ENCODE peak calls at places on chromosome 19, in nine cellular contexts. One of them, this sample, is unnamed.

GRCh38 chr19:53595510-53595867 is 36.3 kb upstream of the DPRX start:
- ATAC-seq in T-cell: no peak
- ATAC-seq in activated T-cell treated with anti-CD3 and anti-CD28 coated beads, Interleukin-2, amount 50 U/mL, for 4 hours: no peak
- ATAC-seq in activated CD8-positive, alpha-beta memory T cell treated with anti-CD3 and anti-CD28 coated beads, Interleukin-2, amount 10 ng/mL, durations not matched to agents 7 days and 5 days: no peak
- ATAC-seq in Panc1: no peak
- ATAC-seq in T-helper 17 cell: no peak
- ATAC-seq in HepG2: no peak
- ATAC-seq in activated naive CD8-positive, alpha-beta T cell treated with anti-CD3 and anti-CD28 coated beads, Interleukin-2, amount 10 ng/mL, durations not matched to agents 7 days and 5 days: no peak
- ATAC-seq in right lobe of liver: no peak
- ATAC-seq in this sample: no peak

GRCh38 chr19:50204811-50205675 is 1.6 kb downstream of the MYH14 start:
- ATAC-seq in HepG2: peak; percentile 74
- ATAC-seq in T-helper 17 cell: peak; percentile 57
- ATAC-seq in Panc1: peak; percentile 43
- ATAC-seq in right lobe of liver: peak; percentile 89
- ATAC-seq in T-cell: no peak
- ATAC-seq in activated naive CD8-positive, alpha-beta T cell treated with anti-CD3 and anti-CD28 coated beads, Interleukin-2, amount 10 ng/mL, durations not matched to agents 7 days and 5 days: no peak
- ATAC-seq in activated T-cell treated with anti-CD3 and anti-CD28 coated beads, Interleukin-2, amount 50 U/mL, for 4 hours: peak; percentile 34
- ATAC-seq in activated CD8-positive, alpha-beta memory T cell treated with anti-CD3 and anti-CD28 coated beads, Interleukin-2, amount 10 ng/mL, durations not matched to agents 7 days and 5 days: no peak
- ATAC-seq in this sample: peak; percentile 56

GRCh38 chr19:17073869-17074627 is 1.2 kb downstream of the HAUS8 start:
- ATAC-seq in activated naive CD8-positive, alpha-beta T cell treated with anti-CD3 and anti-CD28 coated beads, Interleukin-2, amount 10 ng/mL, durations not matched to agents 7 days and 5 days: no peak
- ATAC-seq in T-cell: no peak
- ATAC-seq in activated CD8-positive, alpha-beta memory T cell treated with anti-CD3 and anti-CD28 coated beads, Interleukin-2, amount 10 ng/mL, durations not matched to agents 7 days and 5 days: no peak
- ATAC-seq in activated T-cell treated with anti-CD3 and anti-CD28 coated beads, Interleukin-2, amount 50 U/mL, for 4 hours: no peak
- ATAC-seq in Panc1: no peak
- ATAC-seq in right lobe of liver: no peak
- ATAC-seq in T-helper 17 cell: no peak
- ATAC-seq in HepG2: peak; percentile 5
- ATAC-seq in this sample: peak; percentile 21

GRCh38 chr19:15253076-15253475 is 20.8 kb upstream of the EPHX3 start:
- ATAC-seq in activated T-cell treated with anti-CD3 and anti-CD28 coated beads, Interleukin-2, amount 50 U/mL, for 4 hours: no peak
- ATAC-seq in activated naive CD8-positive, alpha-beta T cell treated with anti-CD3 and anti-CD28 coated beads, Interleukin-2, amount 10 ng/mL, durations not matched to agents 7 days and 5 days: no peak
- ATAC-seq in T-helper 17 cell: no peak
- ATAC-seq in right lobe of liver: no peak
- ATAC-seq in T-cell: no peak
- ATAC-seq in HepG2: no peak
- ATAC-seq in Panc1: no peak
- ATAC-seq in activated CD8-positive, alpha-beta memory T cell treated with anti-CD3 and anti-CD28 coated beads, Interleukin-2, amount 10 ng/mL, durations not matched to agents 7 days and 5 days: no peak
- ATAC-seq in this sample: no peak

GRCh38 chr19:4606921-4607678 is 32.2 kb upstream of the TNFAIP8L1 start:
- ATAC-seq in Panc1: peak; percentile 24
- ATAC-seq in T-helper 17 cell: no peak
- ATAC-seq in HepG2: peak; percentile 80
- ATAC-seq in right lobe of liver: peak; percentile 87
- ATAC-seq in T-cell: no peak
- ATAC-seq in activated naive CD8-positive, alpha-beta T cell treated with anti-CD3 and anti-CD28 coated beads, Interleukin-2, amount 10 ng/mL, durations not matched to agents 7 days and 5 days: no peak
- ATAC-seq in activated T-cell treated with anti-CD3 and anti-CD28 coated beads, Interleukin-2, amount 50 U/mL, for 4 hours: no peak
- ATAC-seq in activated CD8-positive, alpha-beta memory T cell treated with anti-CD3 and anti-CD28 coated beads, Interleukin-2, amount 10 ng/mL, durations not matched to agents 7 days and 5 days: no peak
- ATAC-seq in this sample: no peak

GRCh38 chr19:50968709-50969412 is 530 bp downstream of the KLK6 start:
- ATAC-seq in activated CD8-positive, alpha-beta memory T cell treated with anti-CD3 and anti-CD28 coated beads, Interleukin-2, amount 10 ng/mL, durations not matched to agents 7 days and 5 days: no peak
- ATAC-seq in activated naive CD8-positive, alpha-beta T cell treated with anti-CD3 and anti-CD28 coated beads, Interleukin-2, amount 10 ng/mL, durations not matched to agents 7 days and 5 days: no peak
- ATAC-seq in HepG2: no peak
- ATAC-seq in T-cell: no peak
- ATAC-seq in right lobe of liver: no peak
- ATAC-seq in T-helper 17 cell: no peak
- ATAC-seq in Panc1: no peak
- ATAC-seq in activated T-cell treated with anti-CD3 and anti-CD28 coated beads, Interleukin-2, amount 50 U/mL, for 4 hours: no peak
- ATAC-seq in this sample: no peak

GRCh38 chr19:47158367-47158791 is 27.7 kb downstream of the SAE1 start:
- ATAC-seq in Panc1: no peak
- ATAC-seq in HepG2: no peak
- ATAC-seq in activated CD8-positive, alpha-beta memory T cell treated with anti-CD3 and anti-CD28 coated beads, Interleukin-2, amount 10 ng/mL, durations not matched to agents 7 days and 5 days: no peak
- ATAC-seq in activated naive CD8-positive, alpha-beta T cell treated with anti-CD3 and anti-CD28 coated beads, Interleukin-2, amount 10 ng/mL, durations not matched to agents 7 days and 5 days: no peak
- ATAC-seq in activated T-cell treated with anti-CD3 and anti-CD28 coated beads, Interleukin-2, amount 50 U/mL, for 4 hours: no peak
- ATAC-seq in T-helper 17 cell: no peak
- ATAC-seq in right lobe of liver: peak; percentile 42
- ATAC-seq in T-cell: peak; percentile 1
- ATAC-seq in this sample: no peak

GRCh38 chr19:34431681-34432402 is 3.7 kb downstream of the UBA2 start:
- ATAC-seq in right lobe of liver: no peak
- ATAC-seq in activated CD8-positive, alpha-beta memory T cell treated with anti-CD3 and anti-CD28 coated beads, Interleukin-2, amount 10 ng/mL, durations not matched to agents 7 days and 5 days: no peak
- ATAC-seq in T-helper 17 cell: no peak
- ATAC-seq in HepG2: no peak
- ATAC-seq in Panc1: no peak
- ATAC-seq in T-cell: no peak
- ATAC-seq in activated T-cell treated with anti-CD3 and anti-CD28 coated beads, Interleukin-2, amount 50 U/mL, for 4 hours: no peak
- ATAC-seq in activated naive CD8-positive, alpha-beta T cell treated with anti-CD3 and anti-CD28 coated beads, Interleukin-2, amount 10 ng/mL, durations not matched to agents 7 days and 5 days: no peak
- ATAC-seq in this sample: no peak

GRCh38 chr19:16899566-16900075 is 10.8 kb downstream of the F2RL3 start:
- ATAC-seq in Panc1: peak; percentile 54
- ATAC-seq in activated CD8-positive, alpha-beta memory T cell treated with anti-CD3 and anti-CD28 coated beads, Interleukin-2, amount 10 ng/mL, durations not matched to agents 7 days and 5 days: peak; percentile 35
- ATAC-seq in activated T-cell treated with anti-CD3 and anti-CD28 coated beads, Interleukin-2, amount 50 U/mL, for 4 hours: no peak
- ATAC-seq in HepG2: peak; percentile 61
- ATAC-seq in T-cell: no peak
- ATAC-seq in T-helper 17 cell: no peak
- ATAC-seq in activated naive CD8-positive, alpha-beta T cell treated with anti-CD3 and anti-CD28 coated beads, Interleukin-2, amount 10 ng/mL, durations not matched to agents 7 days and 5 days: peak; percentile 43
- ATAC-seq in right lobe of liver: peak; percentile 8
- ATAC-seq in this sample: peak; percentile 10

GRCh38 chr19:2711175-2711936 is 8.9 kb upstream of the GNG7 start:
- ATAC-seq in activated CD8-positive, alpha-beta memory T cell treated with anti-CD3 and anti-CD28 coated beads, Interleukin-2, amount 10 ng/mL, durations not matched to agents 7 days and 5 days: no peak
- ATAC-seq in HepG2: peak; percentile 33
- ATAC-seq in T-helper 17 cell: no peak
- ATAC-seq in right lobe of liver: no peak
- ATAC-seq in T-cell: no peak
- ATAC-seq in activated T-cell treated with anti-CD3 and anti-CD28 coated beads, Interleukin-2, amount 50 U/mL, for 4 hours: no peak
- ATAC-seq in Panc1: no peak
- ATAC-seq in activated naive CD8-positive, alpha-beta T cell treated with anti-CD3 and anti-CD28 coated beads, Interleukin-2, amount 10 ng/mL, durations not matched to agents 7 days and 5 days: no peak
- ATAC-seq in this sample: peak; percentile 67

GRCh38 chr19:39417463-39418181 is 5.2 kb downstream of the PLEKHG2 start:
- ATAC-seq in T-cell: no peak
- ATAC-seq in HepG2: no peak
- ATAC-seq in T-helper 17 cell: no peak
- ATAC-seq in activated naive CD8-positive, alpha-beta T cell treated with anti-CD3 and anti-CD28 coated beads, Interleukin-2, amount 10 ng/mL, durations not matched to agents 7 days and 5 days: no peak
- ATAC-seq in activated T-cell treated with anti-CD3 and anti-CD28 coated beads, Interleukin-2, amount 50 U/mL, for 4 hours: no peak
- ATAC-seq in activated CD8-positive, alpha-beta memory T cell treated with anti-CD3 and anti-CD28 coated beads, Interleukin-2, amount 10 ng/mL, durations not matched to agents 7 days and 5 days: no peak
- ATAC-seq in Panc1: no peak
- ATAC-seq in right lobe of liver: no peak
- ATAC-seq in this sample: no peak

GRCh38 chr19:2198317-2198716 is 34.6 kb downstream of the DOT1L start:
- ATAC-seq in T-cell: no peak
- ATAC-seq in activated CD8-positive, alpha-beta memory T cell treated with anti-CD3 and anti-CD28 coated beads, Interleukin-2, amount 10 ng/mL, durations not matched to agents 7 days and 5 days: no peak
- ATAC-seq in T-helper 17 cell: peak; percentile 8
- ATAC-seq in activated T-cell treated with anti-CD3 and anti-CD28 coated beads, Interleukin-2, amount 50 U/mL, for 4 hours: no peak
- ATAC-seq in right lobe of liver: no peak
- ATAC-seq in activated naive CD8-positive, alpha-beta T cell treated with anti-CD3 and anti-CD28 coated beads, Interleukin-2, amount 10 ng/mL, durations not matched to agents 7 days and 5 days: no peak
- ATAC-seq in Panc1: no peak
- ATAC-seq in HepG2: no peak
- ATAC-seq in this sample: no peak

GRCh38 chr19:2795827-2796658 is 10.7 kb downstream of the THOP1 start:
- ATAC-seq in activated naive CD8-positive, alpha-beta T cell treated with anti-CD3 and anti-CD28 coated beads, Interleukin-2, amount 10 ng/mL, durations not matched to agents 7 days and 5 days: no peak
- ATAC-seq in T-helper 17 cell: no peak
- ATAC-seq in right lobe of liver: no peak
- ATAC-seq in T-cell: no peak
- ATAC-seq in activated CD8-positive, alpha-beta memory T cell treated with anti-CD3 and anti-CD28 coated beads, Interleukin-2, amount 10 ng/mL, durations not matched to agents 7 days and 5 days: no peak
- ATAC-seq in activated T-cell treated with anti-CD3 and anti-CD28 coated beads, Interleukin-2, amount 50 U/mL, for 4 hours: peak; percentile 27
- ATAC-seq in HepG2: no peak
- ATAC-seq in Panc1: no peak
- ATAC-seq in this sample: peak; percentile 36

GRCh38 chr19:7393934-7394508 is 45.3 kb downstream of the ARHGEF18 start:
- ATAC-seq in activated T-cell treated with anti-CD3 and anti-CD28 coated beads, Interleukin-2, amount 50 U/mL, for 4 hours: no peak
- ATAC-seq in T-helper 17 cell: no peak
- ATAC-seq in T-cell: no peak
- ATAC-seq in activated naive CD8-positive, alpha-beta T cell treated with anti-CD3 and anti-CD28 coated beads, Interleukin-2, amount 10 ng/mL, durations not matched to agents 7 days and 5 days: no peak
- ATAC-seq in right lobe of liver: no peak
- ATAC-seq in Panc1: no peak
- ATAC-seq in activated CD8-positive, alpha-beta memory T cell treated with anti-CD3 and anti-CD28 coated beads, Interleukin-2, amount 10 ng/mL, durations not matched to agents 7 days and 5 days: no peak
- ATAC-seq in HepG2: no peak
- ATAC-seq in this sample: no peak

GRCh38 chr19:4547303-4548237 is 7.7 kb upstream of the LRG1 start:
- ATAC-seq in Panc1: peak; percentile 73
- ATAC-seq in activated naive CD8-positive, alpha-beta T cell treated with anti-CD3 and anti-CD28 coated beads, Interleukin-2, amount 10 ng/mL, durations not matched to agents 7 days and 5 days: no peak
- ATAC-seq in T-cell: no peak
- ATAC-seq in T-helper 17 cell: no peak
- ATAC-seq in activated T-cell treated with anti-CD3 and anti-CD28 coated beads, Interleukin-2, amount 50 U/mL, for 4 hours: peak; percentile 34
- ATAC-seq in activated CD8-positive, alpha-beta memory T cell treated with anti-CD3 and anti-CD28 coated beads, Interleukin-2, amount 10 ng/mL, durations not matched to agents 7 days and 5 days: peak; percentile 23
- ATAC-seq in right lobe of liver: peak; percentile 84
- ATAC-seq in HepG2: peak; percentile 37
- ATAC-seq in this sample: no peak

GRCh38 chr19:32649751-32650150 is 25.2 kb downstream of the ANKRD27 start:
- ATAC-seq in Panc1: no peak
- ATAC-seq in T-helper 17 cell: no peak
- ATAC-seq in activated CD8-positive, alpha-beta memory T cell treated with anti-CD3 and anti-CD28 coated beads, Interleukin-2, amount 10 ng/mL, durations not matched to agents 7 days and 5 days: no peak
- ATAC-seq in right lobe of liver: no peak
- ATAC-seq in activated naive CD8-positive, alpha-beta T cell treated with anti-CD3 and anti-CD28 coated beads, Interleukin-2, amount 10 ng/mL, durations not matched to agents 7 days and 5 days: no peak
- ATAC-seq in HepG2: no peak
- ATAC-seq in activated T-cell treated with anti-CD3 and anti-CD28 coated beads, Interleukin-2, amount 50 U/mL, for 4 hours: no peak
- ATAC-seq in T-cell: no peak
- ATAC-seq in this sample: no peak

GRCh38 chr19:13103961-13104847 is 1.5 kb upstream of the LYL1 start:
- ATAC-seq in activated CD8-positive, alpha-beta memory T cell treated with anti-CD3 and anti-CD28 coated beads, Interleukin-2, amount 10 ng/mL, durations not matched to agents 7 days and 5 days: peak; percentile 38
- ATAC-seq in activated naive CD8-positive, alpha-beta T cell treated with anti-CD3 and anti-CD28 coated beads, Interleukin-2, amount 10 ng/mL, durations not matched to agents 7 days and 5 days: peak; percentile 38
- ATAC-seq in T-cell: peak; percentile 68
- ATAC-seq in right lobe of liver: peak; percentile 44
- ATAC-seq in activated T-cell treated with anti-CD3 and anti-CD28 coated beads, Interleukin-2, amount 50 U/mL, for 4 hours: peak; percentile 53
- ATAC-seq in T-helper 17 cell: peak; percentile 64
- ATAC-seq in HepG2: no peak
- ATAC-seq in Panc1: peak; percentile 17
- ATAC-seq in this sample: peak; percentile 74

This sample was measured in stimulated activated memory B cell treated with anti-CD40 and anti-IgM and Interleukin-4, amounts not matched to agents 10 μg/mL and 1 μg/mL and 100 μg/mL, for 72 hours.